ENCODE peak calls at places on chromosomes 2 and 18, in nine cellular contexts. One of them, this sample, is unnamed.

GRCh38 chr2:88574445-88574844 is 52.8 kb downstream of the EIF2AK3 start:
- DNase-seq in brain microvascular endothelial cell: no peak
- DNase-seq in AG04450: no peak
- DNase-seq in body of pancreas: no peak
- DNase-seq in right atrium auricular region: no peak
- DNase-seq in B cell: no peak
- DNase-seq in fibroblast of mammary gland: no peak
- DNase-seq in epithelial cell of esophagus: no peak
- DNase-seq in A549: no peak
- DNase-seq in this sample: no peak

GRCh38 chr18:3603460-3604259 is 153.7 kb downstream of the TGIF1 start:
- DNase-seq in right atrium auricular region: no peak
- DNase-seq in fibroblast of mammary gland: peak; percentile 98
- DNase-seq in epithelial cell of esophagus: peak; percentile 91
- DNase-seq in brain microvascular endothelial cell: peak; percentile 88
- DNase-seq in A549: no peak
- DNase-seq in B cell: peak; percentile 2
- DNase-seq in body of pancreas: peak; percentile 82
- DNase-seq in AG04450: peak; percentile 91
- DNase-seq in this sample: peak; percentile 92

GRCh38 chr2:65456886-65457285 is 24.5 kb upstream of the SPRED2 start:
- DNase-seq in right atrium auricular region: no peak
- DNase-seq in fibroblast of mammary gland: peak; percentile 59
- DNase-seq in A549: no peak
- DNase-seq in AG04450: no peak
- DNase-seq in brain microvascular endothelial cell: no peak
- DNase-seq in body of pancreas: no peak
- DNase-seq in epithelial cell of esophagus: peak; percentile 80
- DNase-seq in B cell: no peak
- DNase-seq in this sample: no peak

GRCh38 chr2:236903978-236904377 is 181.7 kb upstream of the COPS8 start:
- DNase-seq in AG04450: no peak
- DNase-seq in A549: no peak
- DNase-seq in body of pancreas: no peak
- DNase-seq in B cell: no peak
- DNase-seq in epithelial cell of esophagus: no peak
- DNase-seq in right atrium auricular region: no peak
- DNase-seq in fibroblast of mammary gland: no peak
- DNase-seq in brain microvascular endothelial cell: no peak
- DNase-seq in this sample: no peak

GRCh38 chr2:128469203-128469602 is 150.5 kb upstream of the HS6ST1 start:
- DNase-seq in body of pancreas: no peak
- DNase-seq in fibroblast of mammary gland: peak; percentile 21
- DNase-seq in AG04450: no peak
- DNase-seq in brain microvascular endothelial cell: peak; percentile 10
- DNase-seq in A549: no peak
- DNase-seq in B cell: no peak
- DNase-seq in epithelial cell of esophagus: no peak
- DNase-seq in right atrium auricular region: no peak
- DNase-seq in this sample: no peak

GRCh38 chr2:33704352-33704751 is 105.3 kb upstream of the FAM98A start:
- DNase-seq in body of pancreas: no peak
- DNase-seq in B cell: no peak
- DNase-seq in epithelial cell of esophagus: no peak
- DNase-seq in AG04450: no peak
- DNase-seq in fibroblast of mammary gland: no peak
- DNase-seq in A549: no peak
- DNase-seq in right atrium auricular region: no peak
- DNase-seq in brain microvascular endothelial cell: no peak
- DNase-seq in this sample: no peak

GRCh38 chr18:79569720-79570119 is 109.9 kb upstream of the CTDP1 start:
- DNase-seq in body of pancreas: no peak
- DNase-seq in fibroblast of mammary gland: no peak
- DNase-seq in right atrium auricular region: no peak
- DNase-seq in A549: no peak
- DNase-seq in AG04450: no peak
- DNase-seq in epithelial cell of esophagus: no peak
- DNase-seq in B cell: no peak
- DNase-seq in brain microvascular endothelial cell: no peak
- DNase-seq in this sample: no peak

GRCh38 chr2:191645807-191646611 is 31.9 kb upstream of the NABP1 start:
- DNase-seq in right atrium auricular region: no peak
- DNase-seq in B cell: no peak
- DNase-seq in fibroblast of mammary gland: no peak
- DNase-seq in AG04450: no peak
- DNase-seq in epithelial cell of esophagus: peak; percentile 91
- DNase-seq in body of pancreas: no peak
- DNase-seq in brain microvascular endothelial cell: no peak
- DNase-seq in A549: no peak
- DNase-seq in this sample: peak; percentile 49

GRCh38 chr2:116510117-116510671 is 1304.3 kb upstream of the DDX18 start:
- DNase-seq in brain microvascular endothelial cell: no peak
- DNase-seq in right atrium auricular region: no peak
- DNase-seq in epithelial cell of esophagus: peak; percentile 30
- DNase-seq in AG04450: no peak
- DNase-seq in fibroblast of mammary gland: no peak
- DNase-seq in B cell: no peak
- DNase-seq in A549: no peak
- DNase-seq in body of pancreas: no peak
- DNase-seq in this sample: peak; percentile 61

GRCh38 chr2:241036397-241036963 is 38.1 kb downstream of the SNED1 start:
- DNase-seq in body of pancreas: peak; percentile 62
- DNase-seq in A549: no peak
- DNase-seq in brain microvascular endothelial cell: no peak
- DNase-seq in fibroblast of mammary gland: peak; percentile 15
- DNase-seq in AG04450: no peak
- DNase-seq in B cell: peak; percentile 81
- DNase-seq in epithelial cell of esophagus: peak; percentile 9
- DNase-seq in right atrium auricular region: no peak
- DNase-seq in this sample: peak; percentile 50

GRCh38 chr2:73284296-73285161 is at the start of gene FBXO41:
- DNase-seq in A549: peak; percentile 56
- DNase-seq in AG04450: no peak
- DNase-seq in fibroblast of mammary gland: no peak
- DNase-seq in brain microvascular endothelial cell: no peak
- DNase-seq in body of pancreas: peak; percentile 37
- DNase-seq in right atrium auricular region: no peak
- DNase-seq in epithelial cell of esophagus: peak; percentile 37
- DNase-seq in B cell: peak; percentile 88
- DNase-seq in this sample: peak; percentile 31

GRCh38 chr2:49050265-49050664 is 104.0 kb downstream of the FSHR start:
- DNase-seq in brain microvascular endothelial cell: no peak
- DNase-seq in right atrium auricular region: no peak
- DNase-seq in AG04450: no peak
- DNase-seq in body of pancreas: no peak
- DNase-seq in A549: no peak
- DNase-seq in epithelial cell of esophagus: no peak
- DNase-seq in B cell: no peak
- DNase-seq in fibroblast of mammary gland: no peak
- DNase-seq in this sample: no peak

GRCh38 chr2:39266139-39266805 is 22.5 kb upstream of the CDKL4 start:
- DNase-seq in AG04450: no peak
- DNase-seq in body of pancreas: no peak
- DNase-seq in epithelial cell of esophagus: peak; percentile 45
- DNase-seq in right atrium auricular region: no peak
- DNase-seq in B cell: peak; percentile 17
- DNase-seq in brain microvascular endothelial cell: no peak
- DNase-seq in A549: no peak
- DNase-seq in fibroblast of mammary gland: peak; percentile 8
- DNase-seq in this sample: no peak

GRCh38 chr2:42906557-42907380 is 114.4 kb upstream of the HAAO start:
- DNase-seq in epithelial cell of esophagus: no peak
- DNase-seq in fibroblast of mammary gland: no peak
- DNase-seq in A549: no peak
- DNase-seq in brain microvascular endothelial cell: no peak
- DNase-seq in right atrium auricular region: peak; percentile 73
- DNase-seq in AG04450: no peak
- DNase-seq in B cell: no peak
- DNase-seq in body of pancreas: peak; percentile 45
- DNase-seq in this sample: peak; percentile 39

GRCh38 chr18:36066731-36067117 is 635 bp downstream of the RPRD1A start:
- DNase-seq in B cell: no peak
- DNase-seq in right atrium auricular region: no peak
- DNase-seq in AG04450: no peak
- DNase-seq in fibroblast of mammary gland: peak; percentile 19
- DNase-seq in epithelial cell of esophagus: no peak
- DNase-seq in body of pancreas: no peak
- DNase-seq in brain microvascular endothelial cell: no peak
- DNase-seq in A549: peak; percentile 15
- DNase-seq in this sample: peak; percentile 13

GRCh38 chr2:181949047-181949446 is 36.6 kb upstream of the PPP1R1C start:
- DNase-seq in B cell: no peak
- DNase-seq in right atrium auricular region: no peak
- DNase-seq in AG04450: no peak
- DNase-seq in body of pancreas: no peak
- DNase-seq in epithelial cell of esophagus: peak; percentile 74
- DNase-seq in A549: no peak
- DNase-seq in brain microvascular endothelial cell: peak; percentile 16
- DNase-seq in fibroblast of mammary gland: peak; percentile 30
- DNase-seq in this sample: no peak

GRCh38 chr18:62551972-62552513 is 29.2 kb downstream of the ZCCHC2 start:
- DNase-seq in brain microvascular endothelial cell: no peak
- DNase-seq in right atrium auricular region: no peak
- DNase-seq in fibroblast of mammary gland: no peak
- DNase-seq in AG04450: no peak
- DNase-seq in A549: no peak
- DNase-seq in epithelial cell of esophagus: no peak
- DNase-seq in body of pancreas: no peak
- DNase-seq in B cell: no peak
- DNase-seq in this sample: no peak

GRCh38 chr2:237739101-237739500 is 59.5 kb upstream of the RBM44 start:
- DNase-seq in body of pancreas: no peak
- DNase-seq in brain microvascular endothelial cell: no peak
- DNase-seq in A549: no peak
- DNase-seq in AG04450: no peak
- DNase-seq in right atrium auricular region: peak; percentile 77
- DNase-seq in B cell: no peak
- DNase-seq in epithelial cell of esophagus: no peak
- DNase-seq in fibroblast of mammary gland: no peak
- DNase-seq in this sample: no peak

GRCh38 chr2:72895759-72896281 is 8.6 kb downstream of the SPR start:
- DNase-seq in epithelial cell of esophagus: peak; percentile 60
- DNase-seq in A549: no peak
- DNase-seq in brain microvascular endothelial cell: peak; percentile 36
- DNase-seq in fibroblast of mammary gland: peak; percentile 44
- DNase-seq in body of pancreas: peak; percentile 39
- DNase-seq in AG04450: peak; percentile 7
- DNase-seq in B cell: no peak
- DNase-seq in right atrium auricular region: no peak
- DNase-seq in this sample: no peak

GRCh38 chr2:219247678-219248642 is 2.7 kb downstream of the STK16 start:
- DNase-seq in AG04450: no peak
- DNase-seq in epithelial cell of esophagus: peak; percentile 24
- DNase-seq in fibroblast of mammary gland: no peak
- DNase-seq in A549: no peak
- DNase-seq in brain microvascular endothelial cell: no peak
- DNase-seq in right atrium auricular region: no peak
- DNase-seq in body of pancreas: peak; percentile 32
- DNase-seq in B cell: no peak
- DNase-seq in this sample: no peak

GRCh38 chr2:85215074-85216050 is 82.2 kb downstream of the TCF7L1 start:
- DNase-seq in brain microvascular endothelial cell: peak; percentile 62
- DNase-seq in B cell: no peak
- DNase-seq in body of pancreas: no peak
- DNase-seq in epithelial cell of esophagus: no peak
- DNase-seq in AG04450: peak; percentile 86
- DNase-seq in fibroblast of mammary gland: peak; percentile 86
- DNase-seq in A549: no peak
- DNase-seq in right atrium auricular region: no peak
- DNase-seq in this sample: no peak
- TF ChIP-seq CTCF in brain microvascular endothelial cell: peak; percentile 1
- TF ChIP-seq CTCF in B cell: no peak
- TF ChIP-seq CTCF in body of pancreas: peak; percentile 30
- TF ChIP-seq CTCF in epithelial cell of esophagus: no peak
- TF ChIP-seq CTCF in AG04450: no peak
- TF ChIP-seq CTCF in fibroblast of mammary gland: no peak
- TF ChIP-seq CTCF in A549: no peak
- TF ChIP-seq CTCF in right atrium auricular region: no peak
- TF ChIP-seq CTCF in this sample: no peak

GRCh38 chr2:204834716-204835115 is 289.4 kb downstream of the PARD3B start:
- DNase-seq in body of pancreas: no peak
- DNase-seq in right atrium auricular region: no peak
- DNase-seq in epithelial cell of esophagus: no peak
- DNase-seq in brain microvascular endothelial cell: no peak
- DNase-seq in AG04450: no peak
- DNase-seq in A549: no peak
- DNase-seq in B cell: no peak
- DNase-seq in fibroblast of mammary gland: no peak
- DNase-seq in this sample: no peak
- TF ChIP-seq CTCF in body of pancreas: no peak
- TF ChIP-seq CTCF in right atrium auricular region: no peak
- TF ChIP-seq CTCF in epithelial cell of esophagus: no peak
- TF ChIP-seq CTCF in brain microvascular endothelial cell: no peak
- TF ChIP-seq CTCF in AG04450: no peak
- TF ChIP-seq CTCF in A549: no peak
- TF ChIP-seq CTCF in B cell: no peak
- TF ChIP-seq CTCF in fibroblast of mammary gland: no peak
- TF ChIP-seq CTCF in this sample: no peak

DNA sequence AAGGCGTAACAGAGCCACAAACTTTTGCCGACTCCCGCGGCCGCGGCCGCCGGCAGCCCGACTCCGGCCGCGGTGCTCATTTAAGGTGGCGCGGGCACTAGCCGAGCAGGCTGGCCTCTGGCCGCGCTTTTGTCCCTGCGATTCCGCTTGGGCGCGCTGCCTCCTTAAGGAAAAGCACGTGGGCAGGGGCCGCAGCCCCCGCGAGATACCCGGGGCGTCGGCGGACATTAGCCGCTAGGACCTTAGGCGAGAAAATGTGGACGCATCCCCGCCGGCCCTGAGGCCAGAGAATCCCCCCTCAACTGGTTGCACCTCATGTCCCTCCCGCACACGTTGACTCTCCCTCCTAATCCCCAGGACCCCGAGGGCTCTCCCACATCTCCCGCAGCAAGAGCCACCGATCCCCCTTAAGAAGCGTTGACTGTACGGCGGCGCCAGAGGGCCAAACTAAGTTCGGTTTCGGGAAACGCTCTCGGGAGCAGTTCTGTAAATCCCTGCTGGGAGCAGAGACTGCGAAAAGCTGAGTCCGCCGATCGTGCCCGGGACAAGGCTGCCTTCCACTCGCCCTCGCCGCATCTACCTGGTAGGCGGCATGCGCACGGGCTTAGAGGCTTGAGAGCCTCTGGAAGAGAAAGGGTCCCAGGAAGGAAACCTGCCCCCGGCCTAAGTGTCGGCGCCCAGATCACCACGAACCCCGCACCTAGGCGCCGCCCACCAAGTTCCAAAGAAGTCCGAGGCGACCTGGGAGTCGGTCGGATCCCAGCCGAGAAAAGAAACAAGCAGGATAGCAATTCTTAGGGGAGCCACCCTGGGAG is 1.8 kb upstream of the SATB2 start:
- DNase-seq in fibroblast of mammary gland: peak; percentile 94
- DNase-seq in A549: peak; percentile 71
- DNase-seq in right atrium auricular region: peak; percentile 86
- DNase-seq in epithelial cell of esophagus: peak; percentile 93
- DNase-seq in AG04450: peak; percentile 90
- DNase-seq in body of pancreas: peak; percentile 88
- DNase-seq in brain microvascular endothelial cell: peak; percentile 93
- DNase-seq in B cell: peak; percentile 71
- DNase-seq in this sample: peak; percentile 94
- TF ChIP-seq CTCF in fibroblast of mammary gland: no peak
- TF ChIP-seq CTCF in A549: no peak
- TF ChIP-seq CTCF in right atrium auricular region: no peak
- TF ChIP-seq CTCF in epithelial cell of esophagus: peak; percentile 1
- TF ChIP-seq CTCF in AG04450: no peak
- TF ChIP-seq CTCF in body of pancreas: no peak
- TF ChIP-seq CTCF in brain microvascular endothelial cell: no peak
- TF ChIP-seq CTCF in B cell: no peak
- TF ChIP-seq CTCF in this sample: no peak

GRCh38 chr2:176147215-176147789 is 4.0 kb upstream of the HOXD4 start:
- DNase-seq in epithelial cell of esophagus: no peak
- DNase-seq in fibroblast of mammary gland: no peak
- DNase-seq in B cell: no peak
- DNase-seq in body of pancreas: no peak
- DNase-seq in brain microvascular endothelial cell: no peak
- DNase-seq in right atrium auricular region: no peak
- DNase-seq in AG04450: no peak
- DNase-seq in A549: no peak
- DNase-seq in this sample: no peak
- TF ChIP-seq CTCF in epithelial cell of esophagus: no peak
- TF ChIP-seq CTCF in fibroblast of mammary gland: no peak
- TF ChIP-seq CTCF in B cell: no peak
- TF ChIP-seq CTCF in body of pancreas: no peak
- TF ChIP-seq CTCF in brain microvascular endothelial cell: no peak
- TF ChIP-seq CTCF in right atrium auricular region: no peak
- TF ChIP-seq CTCF in AG04450: no peak
- TF ChIP-seq CTCF in A549: no peak
- TF ChIP-seq CTCF in this sample: no peak

This sample was measured in MCF 10A.